ENCODE peak calls at places on chromosomes 12 and 14, in four cellular contexts. B is GM23338, L is PC-9, N is stomach. R is an unnamed sample.

GRCh38 chr12:31589582-31589895 is 1.4 kb downstream of the DENND5B start:
- DNase-seq in B (peak; percentile 81), N (no peak), L (no peak), R (no peak)

GRCh38 chr12:120999191-121000120 is 16.8 kb downstream of the C12orf43 start:
- DNase-seq in L (no peak), B (peak; percentile 89), N (peak; percentile 69), R (no peak)

GRCh38 chr12:27474344-27474743 is 27.8 kb downstream of the SMCO2 start:
- DNase-seq in L (no peak), N (no peak), B (no peak), R (no peak)

GRCh38 chr12:12992418-12993175 is 7.5 kb downstream of the HEBP1 start:
- DNase-seq in L (no peak), B (peak; percentile 34), N (peak; percentile 35), R (peak; percentile 35)

GRCh38 chr14:48983355-48983888 is 602.8 kb downstream of the RPS29 start:
- DNase-seq in N (no peak), L (no peak), B (no peak), R (no peak)

GRCh38 chr12:131077931-131078391 is 124.3 kb downstream of the ADGRD1 start:
- DNase-seq in L (no peak), B (no peak), N (peak; percentile 22), R (no peak)

GRCh38 chr14:21233457-21234076 is 35.7 kb downstream of the HNRNPC start:
- DNase-seq in N (no peak), B (peak; percentile 58), L (no peak), R (no peak)

GRCh38 chr12:104958946-104959841 is 1.1 kb upstream of the SLC41A2 start:
- DNase-seq in L (peak; percentile 55), B (peak; percentile 26), N (no peak), R (no peak)

GRCh38 chr12:127942981-127943380 is 324.0 kb upstream of the TMEM132C start:
- DNase-seq in L (no peak), B (no peak), N (no peak), R (no peak)

GRCh38 chr14:22535126-22535525 is 53.9 kb downstream of the DAD1 start:
- DNase-seq in N (no peak), L (no peak), B (no peak), R (no peak)

GRCh38 chr14:22538671-22539228 is 50.3 kb downstream of the DAD1 start:
- DNase-seq in B (no peak), N (no peak), L (no peak), R (no peak)

GRCh38 chr14:22535916-22536315 is 53.1 kb downstream of the DAD1 start:
- DNase-seq in L (no peak), B (no peak), N (no peak), R (no peak)

GRCh38 chr14:22537436-22538310 is 51.4 kb downstream of the DAD1 start:
- DNase-seq in L (no peak), N (no peak), B (no peak), R (no peak)

DNA sequence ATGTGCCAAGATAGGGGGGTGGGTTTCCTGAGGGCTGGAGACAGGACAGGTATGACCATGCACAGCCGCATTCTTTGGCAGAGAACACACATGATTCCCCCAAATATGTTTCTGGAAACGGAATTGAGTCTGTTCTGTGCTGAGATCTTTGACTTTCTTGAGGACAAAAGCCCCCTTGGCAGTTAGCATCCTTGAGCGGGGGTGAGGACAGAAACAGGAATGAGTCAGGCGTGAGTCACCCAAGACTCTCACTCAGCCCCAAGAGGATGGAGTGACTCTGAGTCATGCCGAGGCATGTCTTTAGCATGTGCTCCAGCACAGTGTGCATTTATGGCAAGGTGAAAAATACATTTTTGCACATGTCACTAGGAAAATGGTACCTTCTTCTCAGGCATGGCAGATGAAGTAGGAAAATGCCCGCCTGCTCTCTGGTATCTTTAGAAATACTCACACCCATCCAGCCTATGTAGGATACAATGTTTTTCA is 52.1 kb downstream of the DAD1 start:
- DNase-seq in L (peak; percentile 76), N (peak; percentile 55), B (no peak), R (peak; percentile 60)
- H3K27ac ChIP-seq in L (peak overlapping the region; percentile 13), N (peak overlapping the region; percentile 57), B (no peak overlapping the region), R (peak overlapping the region; percentile 30)

GRCh38 chr14:55451398-55451797 is 11.0 kb upstream of the TBPL2 start:
- DNase-seq in B (no peak), N (no peak), L (no peak), R (no peak)
- TF ChIP-seq CTCF in B (no peak), N (no peak), L (no peak), R (no peak)

GRCh38 chr12:51321882-51322281 is 2.1 kb downstream of the BIN2 start:
- DNase-seq in L (peak; percentile 79), B (no peak), N (no peak), R (no peak)

GRCh38 chr12:51318846-51319570 is 5.0 kb downstream of the BIN2 start:
- DNase-seq in B (no peak), L (no peak), N (no peak), R (no peak)

GRCh38 chr12:51322452-51322851 is 1.5 kb downstream of the BIN2 start:
- DNase-seq in B (no peak), L (no peak), N (no peak), R (no peak)

GRCh38 chr12:51320695-51321320 is 3.2 kb downstream of the BIN2 start:
- DNase-seq in B (peak; percentile 78), N (no peak), L (no peak), R (no peak)

GRCh38 chr12:51320311-51320694 is 3.7 kb downstream of the BIN2 start:
- DNase-seq in B (no peak), L (no peak), N (no peak), R (no peak)
- H3K4me1 ChIP-seq in B (peaks cover 19% of the 10 kb centered on the region), L (peaks cover 65% of the 10 kb centered on the region), N (peaks cover 8% of the 10 kb centered on the region), R (no peaks in the 10 kb centered on the region)

GRCh38 chr14:46405095-46405494 is 246.5 kb downstream of the RPL10L start:
- DNase-seq in N (no peak), L (peak; percentile 71), B (peak; percentile 46), R (no peak)
- H3K27ac ChIP-seq in N (no peak overlapping the region), L (peak overlapping the region; percentile 45), B (peak overlapping the region; percentile 76), R (no peak overlapping the region)

DNA sequence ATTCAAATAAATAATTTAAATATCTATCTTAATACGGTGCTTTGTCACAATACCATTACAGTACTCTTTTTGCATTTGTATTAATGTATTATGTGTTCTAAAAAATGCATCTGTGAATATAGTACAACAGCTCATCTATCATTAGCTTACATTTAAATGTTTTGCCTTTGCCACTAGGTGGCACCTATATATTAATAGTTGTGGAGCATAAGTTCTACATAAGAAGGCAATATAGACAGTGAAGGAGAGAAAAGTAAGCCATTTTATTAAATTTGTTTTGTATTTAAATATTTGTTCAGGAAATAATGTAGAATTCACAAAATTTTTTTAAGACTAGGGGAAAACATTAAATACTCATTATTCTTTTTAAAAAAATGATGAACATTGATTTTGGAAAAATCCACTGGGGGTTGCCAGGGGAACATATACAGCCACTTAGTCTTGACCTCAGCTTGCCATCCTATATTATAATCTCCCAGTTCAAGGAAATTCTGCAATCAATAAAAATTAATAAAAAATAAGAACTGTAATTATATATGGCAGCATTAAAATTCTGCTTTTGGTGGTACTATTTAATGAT is 9.8 kb downstream of the CCER1 start:
- DNase-seq in N (no peak), B (peak; percentile 20), L (peak; percentile 44), R (no peak)
- TF ChIP-seq CTCF in N (peak; percentile 8), B (no peak), L (peak; percentile 79), R (peak; percentile 47)

GRCh38 chr14:69616408-69616773 is 5.0 kb downstream of the SUSD6 start:
- DNase-seq in N (no peak), B (no peak), L (no peak), R (no peak)
- H3K4me1 ChIP-seq in N (peaks cover 88% of the 10 kb centered on the region), B (peaks cover 5% of the 10 kb centered on the region), L (peaks cover 10% of the 10 kb centered on the region), R (peaks cover 79% of the 10 kb centered on the region)

DNA sequence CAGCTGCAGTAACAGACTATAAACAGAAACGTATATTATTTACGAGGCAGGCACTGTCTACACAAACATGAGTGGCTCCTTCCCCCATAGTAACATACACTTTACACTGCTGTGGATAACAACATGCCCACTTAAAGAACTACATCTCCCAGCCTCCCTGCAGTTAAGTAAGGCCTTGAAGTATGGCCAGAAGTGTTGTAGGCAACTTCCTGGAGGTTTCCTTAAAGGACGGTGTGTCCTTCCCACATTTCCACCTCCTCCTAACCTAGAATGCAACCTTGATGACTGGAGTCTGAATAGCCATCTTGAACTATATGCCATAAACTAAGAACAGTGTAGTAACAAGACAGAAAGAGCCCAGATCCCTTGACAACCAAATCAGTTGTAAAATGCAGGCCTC is 20.3 kb downstream of the MED13L start:
- DNase-seq in L (no peak), B (peak; percentile 52), N (no peak), R (no peak)
- H3K27ac ChIP-seq in L (no peak overlapping the region), B (no peak overlapping the region), N (peak overlapping the region; percentile 48), R (peak overlapping the region; percentile 44)

GRCh38 chr14:99792551-99793212 is 531 bp upstream of the EML1 start:
- DNase-seq in N (no peak), L (no peak), B (peak; percentile 44), R (peak; percentile 62)

GRCh38 chr14:99794156-99794780 is 1.1 kb downstream of the EML1 start:
- DNase-seq in B (no peak), L (no peak), N (no peak), R (no peak)

GRCh38 chr14:99795046-99795445 is 1.8 kb downstream of the EML1 start:
- DNase-seq in L (no peak), B (no peak), N (no peak), R (no peak)

GRCh38 chr14:99791476-99792283 is 1.5 kb upstream of the EML1 start:
- DNase-seq in L (no peak), B (no peak), N (no peak), R (no peak)

DNA sequence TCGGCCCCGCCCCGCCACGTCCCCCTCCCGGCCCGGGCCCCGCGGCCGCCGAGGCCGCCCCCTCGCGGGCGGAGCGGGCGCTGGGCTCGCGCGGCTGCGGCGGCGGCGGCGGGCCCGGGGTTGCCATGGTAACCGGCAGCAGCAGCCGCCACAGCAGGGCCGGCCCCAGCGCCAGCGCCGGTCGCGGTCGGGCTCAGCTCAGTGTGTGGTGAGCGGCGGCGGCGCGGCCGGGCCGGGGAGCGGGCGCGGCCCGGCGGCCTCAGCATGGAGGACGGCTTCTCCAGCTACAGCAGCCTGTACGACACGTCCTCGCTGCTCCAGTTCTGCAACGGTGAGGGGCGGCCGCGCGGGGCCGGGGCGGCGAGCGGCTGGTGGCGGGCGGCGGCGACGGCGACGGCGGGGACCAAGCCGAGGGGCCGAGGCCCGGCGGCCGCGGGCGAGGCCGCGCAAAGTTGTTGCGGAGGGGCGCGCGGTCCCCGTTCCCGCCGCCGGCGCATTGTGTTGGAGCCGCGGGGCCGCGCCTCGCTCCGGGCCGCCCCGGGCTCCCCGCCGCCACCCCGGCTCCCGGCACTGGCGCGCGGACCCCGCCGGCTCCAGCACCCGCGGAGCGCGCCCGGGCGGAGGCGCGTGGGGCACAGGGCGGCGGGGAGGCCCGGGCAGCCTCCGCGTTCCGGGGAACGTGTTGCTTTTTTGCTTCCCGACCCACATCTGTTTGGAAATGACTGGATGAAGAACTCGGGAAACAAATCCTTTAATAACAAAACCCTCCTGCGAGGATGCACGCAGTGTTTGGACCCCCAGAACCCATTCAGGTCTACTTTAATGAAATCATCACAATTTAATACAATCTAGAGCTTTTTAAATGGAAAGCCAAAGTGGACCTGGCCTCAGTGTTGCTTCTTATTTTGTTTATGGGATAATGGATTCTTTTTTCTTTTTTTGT is at the start of gene EML1:
- DNase-seq in N (peak; percentile 83), L (no peak), B (peak; percentile 88), R (peak; percentile 87)
- TF ChIP-seq CTCF in N (no peak), L (no peak), B (peak; percentile 24), R (peak; percentile 28)

R was measured in psoas muscle.